ENCODE peak calls at places on chromosomes 11 and 22, in nine cellular contexts. V is mucosa of descending colon, U is heart left ventricle, O is mammary epithelial cell, D is heart right ventricle, T is PC-9, S is body of pancreas, G is A673, W is H1. X is an unnamed sample. For H3K4me1, the result is how much of the 10 kb centered on the place peaks cover.

GRCh38 chr22:39960791-39961746 is 872 bp downstream of the TMA7B start:
- DNase-seq in V (no peak), U (no peak), O (peak), D (no peak), T (no peak), S (no peak), G (no peak), W (no peak), X (peak)

GRCh38 chr11:128859563-128860441 is 7.3 kb downstream of the KCNJ1 start:
- DNase-seq in V (peak), U (peak), O (peak), D (peak), T (peak), S (peak), G (peak), W (peak), X (peak)

GRCh38 chr11:121996574-121996973 is 119.4 kb downstream of the BLID start:
- DNase-seq in V (no peak), U (no peak), O (no peak), D (no peak), T (no peak), S (no peak), G (no peak), W (no peak), X (no peak)

GRCh38 chr22:46201059-46201757 is 48.9 kb downstream of the CDPF1 start:
- DNase-seq in V (peak), U (no peak), O (peak), D (no peak), T (no peak), S (peak), G (no peak), W (peak), X (no peak)

GRCh38 chr11:32333335-32333991 is 101.9 kb downstream of the WT1 start:
- DNase-seq in V (peak), U (peak), O (peak), D (peak), T (no peak), S (peak), G (peak), W (peak), X (peak)

GRCh38 chr11:57336111-57336666 is 497 bp upstream of the SSRP1 start:
- DNase-seq in V (no peak), U (no peak), O (no peak), D (no peak), T (no peak), S (no peak), G (no peak), W (no peak), X (no peak)

GRCh38 chr11:35785287-35786167 is 123.0 kb downstream of the TRIM44 start:
- DNase-seq in V (no peak), U (no peak), O (peak), D (no peak), T (no peak), S (no peak), G (no peak), W (no peak), X (no peak)

GRCh38 chr11:41286751-41287150 is 172.7 kb downstream of the LRRC4C start:
- DNase-seq in V (no peak), U (no peak), O (no peak), D (no peak), T (no peak), S (no peak), G (no peak), W (no peak), X (no peak)

GRCh38 chr11:27619936-27620335 is 80.3 kb downstream of the BDNF start:
- DNase-seq in V (no peak), U (no peak), O (no peak), D (no peak), T (no peak), S (no peak), G (peak), W (no peak), X (no peak)

GRCh38 chr11:72553748-72554147 is 119.4 kb upstream of the CLPB start:
- DNase-seq in V (peak), U (no peak), O (no peak), D (no peak), T (no peak), S (no peak), G (peak), W (peak), X (no peak)

GRCh38 chr11:75270896-75271415 is 30.4 kb downstream of the TPBGL start:
- DNase-seq in V (no peak), U (no peak), O (no peak), D (no peak), T (no peak), S (no peak), G (peak), W (no peak), X (no peak)

GRCh38 chr22:46794491-46794890 is 32.0 kb downstream of the TBC1D22A start:
- DNase-seq in V (no peak), U (no peak), O (no peak), D (no peak), T (no peak), S (no peak), G (no peak), W (no peak), X (no peak)

GRCh38 chr11:132961453-132961852 is 570.8 kb downstream of the OPCML start:
- DNase-seq in V (no peak), U (no peak), O (no peak), D (no peak), T (no peak), S (no peak), G (no peak), W (no peak), X (no peak)

GRCh38 chr11:109853156-109853776 is 239.9 kb upstream of the ZC3H12C start:
- DNase-seq in V (peak), U (no peak), O (peak), D (no peak), T (peak), S (no peak), G (peak), W (no peak), X (no peak)

GRCh38 chr11:34327804-34328631 is 29.8 kb downstream of the ABTB2 start:
- DNase-seq in V (no peak), U (peak), O (no peak), D (peak), T (no peak), S (peak), G (no peak), W (no peak), X (no peak)

GRCh38 chr11:133576351-133576750 is 44.0 kb upstream of the OPCML start:
- DNase-seq in V (no peak), U (no peak), O (no peak), D (no peak), T (no peak), S (no peak), G (no peak), W (no peak), X (no peak)

GRCh38 chr11:48170176-48170839 is 46.3 kb upstream of the OR4B1 start:
- DNase-seq in V (no peak), U (peak), O (no peak), D (peak), T (no peak), S (no peak), G (no peak), W (no peak), X (no peak)

GRCh38 chr11:69843529-69843921 is 24.3 kb upstream of the FGF3 start:
- DNase-seq in V (no peak), U (no peak), O (no peak), D (no peak), T (no peak), S (no peak), G (no peak), W (no peak), X (no peak)

GRCh38 chr22:33519140-33519973 is 400.9 kb downstream of the LARGE1 start:
- DNase-seq in V (peak), U (peak), O (peak), D (peak), T (peak), S (peak), G (peak), W (no peak), X (peak)

GRCh38 chr22:29369460-29369859 is 18.9 kb downstream of the AP1B1 start:
- DNase-seq in V (no peak), U (peak), O (no peak), D (peak), T (peak), S (peak), G (peak), W (peak), X (peak)

GRCh38 chr11:59879534-59879933 is 952 bp downstream of the OOSP3 start:
- DNase-seq in V (no peak), U (no peak), O (no peak), D (no peak), T (no peak), S (no peak), G (no peak), W (no peak), X (no peak)

GRCh38 chr11:131674051-131674755 is 303.8 kb downstream of the NTM start:
- DNase-seq in V (peak), U (peak), O (peak), D (peak), T (peak), S (peak), G (peak), W (peak), X (peak)

GRCh38 chr11:46295312-46295995 is 18.0 kb downstream of the CREB3L1 start:
- DNase-seq in V (peak), U (peak), O (peak), D (peak), T (peak), S (peak), G (peak), W (peak), X (peak)

GRCh38 chr11:31408205-31408604 is 38.5 kb downstream of the DNAJC24 start:
- DNase-seq in V (no peak), U (no peak), O (no peak), D (no peak), T (no peak), S (no peak), G (no peak), W (no peak), X (no peak)

GRCh38 chr11:86278226-86278625 is 23.8 kb upstream of the HIKESHI start:
- DNase-seq in V (no peak), U (no peak), O (no peak), D (no peak), T (no peak), S (no peak), G (no peak), W (no peak), X (no peak)

GRCh38 chr11:69313992-69314391 is 20.0 kb downstream of the MYEOV start:
- DNase-seq in V (no peak), U (no peak), O (no peak), D (no peak), T (no peak), S (no peak), G (no peak), W (no peak), X (no peak)

GRCh38 chr11:107928767-107929507 is 689 bp downstream of the RAB39A start:
- DNase-seq in V (peak), U (peak), O (no peak), D (peak), T (no peak), S (no peak), G (peak), W (no peak), X (no peak)

GRCh38 chr22:49964136-49964492 is 3.5 kb downstream of the PIM3 start:
- DNase-seq in V (peak), U (no peak), O (no peak), D (no peak), T (no peak), S (no peak), G (no peak), W (no peak), X (peak)

GRCh38 chr22:45336971-45337431 is 27.3 kb downstream of the FAM118A start:
- DNase-seq in V (peak), U (peak), O (no peak), D (peak), T (no peak), S (peak), G (peak), W (no peak), X (no peak)

GRCh38 chr22:26453195-26453594 is 24.1 kb downstream of the ASPHD2 start:
- DNase-seq in V (no peak), U (no peak), O (no peak), D (no peak), T (no peak), S (no peak), G (no peak), W (no peak), X (no peak)

GRCh38 chr11:1073261-1073724 is 1.4 kb upstream of the MUC2 start:
- DNase-seq in V (peak), U (peak), O (peak), D (peak), T (peak), S (peak), G (no peak), W (no peak), X (peak)

GRCh38 chr11:38680746-38681145 is 2082.7 kb upstream of the RAG2 start:
- DNase-seq in V (no peak), U (no peak), O (no peak), D (no peak), T (peak), S (no peak), G (no peak), W (no peak), X (no peak)

GRCh38 chr22:31044262-31044861 is 36.8 kb upstream of the SMTN start:
- DNase-seq in V (peak), U (peak), O (no peak), D (peak), T (no peak), S (peak), G (no peak), W (no peak), X (peak)
- H3K4me1 ChIP-seq in V (under half), U (half or more), O (under half), D (half or more), T (under half), S (under half), G (under half), W (under half), X (under half)

GRCh38 chr11:115194798-115195101 is 309.5 kb downstream of the CADM1 start:
- DNase-seq in V (no peak), U (no peak), O (no peak), D (no peak), T (no peak), S (no peak), G (no peak), W (no peak), X (no peak)
- TF ChIP-seq CTCF in V (no peak), U (no peak), O (no peak), D (no peak), T (no peak), S (no peak), G (no peak), W (no peak), X (no peak)

GRCh38 chr11:17463795-17464194 is 12.8 kb downstream of the ABCC8 start:
- DNase-seq in V (no peak), U (no peak), O (no peak), D (no peak), T (no peak), S (no peak), G (no peak), W (no peak), X (no peak)
- H3K4me1 ChIP-seq in V (under half), U (under half), O (under half), D (under half), T (under half), S (under half), G (under half), W (under half), X (under half)

GRCh38 chr11:118430956-118431355 is 5.3 kb upstream of the KMT2A start:
- DNase-seq in V (no peak), U (no peak), O (no peak), D (no peak), T (no peak), S (no peak), G (peak), W (no peak), X (no peak)
- TF ChIP-seq CTCF in V (no peak), U (no peak), O (no peak), D (no peak), T (no peak), S (no peak), G (peak), W (no peak), X (no peak)

DNA sequence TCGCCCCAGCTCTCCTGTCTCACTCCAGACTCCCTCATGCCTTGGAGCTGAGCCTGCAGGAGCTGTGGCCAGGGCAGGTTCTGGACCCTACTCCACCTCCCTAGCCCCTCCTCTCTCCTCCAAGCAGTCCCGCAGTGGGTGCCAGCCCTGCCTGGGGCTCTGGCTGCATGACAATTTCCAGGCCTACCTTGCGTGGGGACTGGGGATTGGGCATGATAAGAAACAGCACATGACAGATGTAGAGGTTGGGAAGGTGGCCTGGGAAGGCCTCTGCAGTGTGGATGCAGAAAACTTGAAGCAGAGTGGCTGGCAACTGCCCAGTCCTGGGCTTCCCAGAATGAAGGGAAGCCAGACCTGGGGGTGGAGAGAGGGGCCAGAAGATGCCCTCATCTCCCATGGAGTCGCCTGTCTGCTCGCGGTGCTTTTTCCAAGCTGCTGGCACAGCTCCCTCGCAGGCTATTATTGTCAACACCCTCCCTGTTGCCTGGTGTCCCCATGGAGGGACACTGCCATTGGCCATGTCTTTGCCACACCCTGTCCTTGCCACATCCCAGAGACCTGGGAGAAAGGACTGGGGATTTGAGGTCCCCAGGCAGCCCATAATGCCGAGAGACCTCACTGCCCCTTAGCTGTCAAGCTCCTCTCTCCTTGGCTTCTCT is 48.9 kb upstream of the CDON start:
- DNase-seq in V (no peak), U (peak), O (no peak), D (peak), T (no peak), S (no peak), G (no peak), W (no peak), X (no peak)
- H3K4me1 ChIP-seq in V (under half), U (half or more), O (under half), D (under half), T (half or more), S (under half), G (under half), W (under half), X (under half)

DNA sequence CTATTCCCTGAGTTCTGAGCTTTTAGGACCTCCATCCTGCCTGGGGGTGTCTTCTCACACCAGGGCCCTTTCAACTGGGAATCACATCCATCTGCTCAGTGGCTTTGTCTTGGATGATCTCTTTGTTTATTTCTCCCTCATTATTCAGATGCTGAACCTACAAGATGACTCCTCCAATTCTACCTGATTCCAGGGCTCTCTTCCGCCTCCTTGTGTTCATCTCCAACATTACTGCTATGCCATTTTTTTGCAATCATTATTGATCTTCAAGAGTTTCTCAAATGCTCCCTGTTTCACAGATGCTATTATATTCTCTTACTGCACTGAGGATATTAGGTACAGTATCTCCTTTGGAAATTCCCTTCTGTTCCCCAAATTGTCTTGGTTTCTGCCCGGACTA is 307.7 kb downstream of the SHANK2 start:
- DNase-seq in V (no peak), U (no peak), O (no peak), D (no peak), T (no peak), S (no peak), G (no peak), W (no peak), X (no peak)
- TF ChIP-seq CTCF in V (no peak), U (no peak), O (no peak), D (no peak), T (peak), S (no peak), G (peak), W (peak), X (no peak)

GRCh38 chr22:23216331-23217170 is 36.2 kb downstream of the BCR start:
- DNase-seq in V (no peak), U (no peak), O (no peak), D (no peak), T (no peak), S (no peak), G (no peak), W (no peak), X (no peak)
- H3K4me1 ChIP-seq in V (under half), U (half or more), O (under half), D (half or more), T (under half), S (half or more), G (under half), W (under half), X (half or more)

GRCh38 chr11:65377777-65378176 is 4.7 kb downstream of the SLC25A45 start:
- DNase-seq in V (no peak), U (no peak), O (no peak), D (no peak), T (no peak), S (no peak), G (no peak), W (no peak), X (no peak)
- TF ChIP-seq CTCF in V (no peak), U (no peak), O (no peak), D (no peak), T (no peak), S (no peak), G (no peak), W (no peak), X (no peak)